ENCODE peak calls at places on chromosome 1, in six cellular contexts. B, H, J, Z, V and D are unnamed samples.
A peak's percentile ranks its signal among the peaks of the same experiment; 100 is the strongest.

GRCh38 chr1:25641329-25641725 is 24.7 kb downstream of the MAN1C1 start:
- DNase-seq in Z (no peak), J (no peak), H (no peak), B (no peak), V (no peak), D (no peak)

GRCh38 chr1:225911207-225912130 is 12.6 kb downstream of the PYCR2 start:
- DNase-seq in V (peak; percentile 92), J (peak; percentile 84), H (peak; percentile 77), B (peak; percentile 74), Z (peak; percentile 17), D (peak; percentile 88)

GRCh38 chr1:30058966-30059365 is 664.4 kb downstream of the MATN1 start:
- DNase-seq in Z (peak; percentile 90), J (no peak), V (no peak), B (no peak), H (peak; percentile 93), D (no peak)

GRCh38 chr1:184748767-184749166 is 5.9 kb downstream of the EDEM3 start:
- DNase-seq in Z (no peak), V (no peak), B (no peak), J (no peak), H (peak; percentile 36), D (no peak)

GRCh38 chr1:44254392-44254791 is 41.1 kb downstream of the DMAP1 start:
- DNase-seq in J (no peak), Z (no peak), H (no peak), B (no peak), V (no peak), D (no peak)

GRCh38 chr1:29896791-29897725 is 660.7 kb downstream of the PTPRU start:
- DNase-seq in V (no peak), B (no peak), H (no peak), Z (no peak), J (no peak), D (no peak)

GRCh38 chr1:214552174-214552608 is 789 bp upstream of the PTPN14 start:
- DNase-seq in H (peak; percentile 88), Z (peak; percentile 64), B (peak; percentile 52), J (peak; percentile 75), V (peak; percentile 93), D (peak; percentile 82)

GRCh38 chr1:2001773-2002411 is 1.7 kb downstream of the CFAP74 start:
- DNase-seq in V (no peak), J (no peak), Z (no peak), B (no peak), H (no peak), D (peak; percentile 76)

GRCh38 chr1:29344336-29344735 is 108.0 kb downstream of the PTPRU start:
- DNase-seq in H (no peak), Z (no peak), J (no peak), B (no peak), V (no peak), D (peak; percentile 33)

GRCh38 chr1:239025223-239025622 is 361.1 kb upstream of the CHRM3 start:
- DNase-seq in J (no peak), H (no peak), B (no peak), Z (no peak), V (no peak), D (no peak)

GRCh38 chr1:58577676-58578073 is 623 bp upstream of the TACSTD2 start:
- DNase-seq in V (no peak), B (no peak), Z (no peak), J (no peak), H (no peak), D (no peak)

GRCh38 chr1:213374369-213374768 is 323.3 kb downstream of the RPS6KC1 start:
- DNase-seq in V (peak; percentile 95), H (peak; percentile 60), J (peak; percentile 87), B (no peak), Z (peak; percentile 32), D (peak; percentile 74)

GRCh38 chr1:29412591-29412990 is 176.3 kb downstream of the PTPRU start:
- DNase-seq in V (peak; percentile 38), B (no peak), J (no peak), Z (no peak), H (no peak), D (no peak)

DNA sequence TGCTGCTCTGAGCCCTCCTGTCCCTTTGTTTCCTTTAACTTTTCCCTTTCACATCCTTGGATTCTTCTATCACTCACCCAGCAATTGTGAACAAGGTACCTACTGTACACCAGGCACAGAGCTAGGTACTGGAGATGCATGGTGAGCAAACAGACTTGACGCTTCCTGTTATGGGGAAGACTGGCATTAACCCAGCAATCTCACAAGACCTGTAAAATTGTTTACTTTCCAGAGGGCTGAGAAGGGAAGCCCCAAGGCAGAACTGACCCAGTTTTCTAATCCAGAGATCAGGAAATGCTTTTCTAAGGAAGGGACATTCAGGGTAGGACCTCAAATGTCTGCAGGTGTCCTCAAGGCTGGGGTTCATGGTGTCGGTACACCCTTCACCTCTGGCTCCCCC is 171.6 kb upstream of the KAZN start:
- DNase-seq in Z (no peak), V (no peak), J (no peak), H (no peak), B (no peak), D (no peak)
- H3K4me1 ChIP-seq in Z (no peaks in the 10 kb centered on the region), V (no peaks in the 10 kb centered on the region), J (no peaks in the 10 kb centered on the region), H (no peaks in the 10 kb centered on the region), B (no peaks in the 10 kb centered on the region), D (no peaks in the 10 kb centered on the region)

DNA sequence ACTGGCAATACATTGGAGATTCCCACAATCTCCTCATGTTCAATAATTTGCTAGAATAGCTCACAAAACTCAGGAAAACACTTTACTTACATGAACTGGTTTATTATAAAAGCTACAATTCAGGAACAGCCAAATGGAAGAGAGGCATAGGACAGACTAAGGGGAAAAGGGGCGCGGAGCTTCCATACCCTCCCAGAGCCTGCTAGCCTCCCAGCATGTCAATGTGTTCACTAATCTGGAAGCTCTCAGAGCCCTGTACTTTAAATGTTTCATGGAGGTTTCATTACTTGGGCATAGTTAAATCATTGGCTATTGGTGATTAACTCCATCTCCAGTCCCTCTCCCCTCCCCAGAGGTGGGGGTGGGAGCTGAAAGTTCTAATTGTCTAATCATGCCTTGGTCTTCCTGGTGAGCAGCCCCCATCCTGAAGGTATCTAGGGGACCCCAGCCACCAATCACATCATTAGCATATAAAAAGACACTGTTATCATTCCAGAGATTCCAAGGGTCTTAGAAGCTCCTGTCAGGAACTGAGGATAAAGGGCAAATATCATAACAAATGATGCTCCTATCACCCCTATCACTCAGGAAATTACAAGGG is 10.9 kb upstream of the DMRTB1 start:
- DNase-seq in Z (no peak), H (no peak), J (peak; percentile 26), V (peak; percentile 89), B (no peak), D (no peak)
- H3K27me3 ChIP-seq in Z (no peaks in the 10 kb centered on the region), H (peaks cover 7% of the 10 kb centered on the region), J (no peaks in the 10 kb centered on the region), V (no peaks in the 10 kb centered on the region), B (no peaks in the 10 kb centered on the region), D (peaks cover 9% of the 10 kb centered on the region)

GRCh38 chr1:235131961-235132360 is 3.3 kb upstream of the TOMM20 start:
- DNase-seq in Z (no peak), B (no peak), V (no peak), J (no peak), H (peak; percentile 17), D (no peak)
- H3K27ac ChIP-seq in Z (no peak overlapping the region), B (no peak overlapping the region), V (no peak overlapping the region), J (no peak overlapping the region), H (no peak overlapping the region), D (no peak overlapping the region)

DNA sequence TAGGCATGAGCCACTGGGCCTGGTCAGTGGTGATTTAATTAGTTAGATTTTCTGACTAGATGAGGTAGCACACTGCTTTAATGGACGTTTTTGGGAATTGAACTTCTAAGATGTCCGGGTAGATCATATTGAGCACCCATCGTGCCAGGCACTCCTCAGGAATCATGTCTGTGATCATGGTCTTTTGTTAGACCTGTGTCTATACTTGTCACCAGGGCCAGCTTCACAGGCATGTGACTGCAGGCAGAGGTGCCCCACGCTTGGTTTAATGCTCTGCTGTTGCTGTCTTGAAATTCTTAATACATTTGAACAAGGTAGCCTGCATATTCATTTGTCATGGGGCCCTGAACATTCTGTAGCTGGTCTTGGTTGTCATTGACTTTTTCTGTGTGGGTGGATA is 19.6 kb downstream of the UBE4B start:
- DNase-seq in Z (no peak), V (no peak), B (no peak), H (no peak), J (no peak), D (no peak)
- H3K4me1 ChIP-seq in Z (peaks cover 3% of the 10 kb centered on the region), V (no peaks in the 10 kb centered on the region), B (peaks cover 6% of the 10 kb centered on the region), H (peaks cover 16% of the 10 kb centered on the region), J (peaks cover 3% of the 10 kb centered on the region), D (peaks cover 10% of the 10 kb centered on the region)

GRCh38 chr1:205715628-205716027 is 34.4 kb downstream of the NUCKS1 start:
- DNase-seq in B (no peak), J (no peak), Z (peak; percentile 18), V (no peak), H (no peak), D (no peak)

GRCh38 chr1:205719015-205719414 is 31.0 kb downstream of the NUCKS1 start:
- DNase-seq in V (no peak), H (no peak), Z (no peak), J (no peak), B (no peak), D (no peak)

GRCh38 chr1:205716371-205717132 is 33.4 kb downstream of the NUCKS1 start:
- DNase-seq in H (no peak), V (no peak), B (no peak), Z (no peak), J (no peak), D (no peak)

GRCh38 chr1:205714906-205715246 is 34.6 kb upstream of the SLC45A3 start:
- DNase-seq in J (no peak), V (no peak), Z (no peak), H (no peak), B (no peak), D (no peak)

GRCh38 chr1:205719762-205720161 is 30.2 kb downstream of the NUCKS1 start:
- DNase-seq in B (no peak), H (no peak), J (no peak), V (no peak), Z (no peak), D (no peak)
- H3K27me3 ChIP-seq in B (no peaks in the 10 kb centered on the region), H (no peaks in the 10 kb centered on the region), J (no peaks in the 10 kb centered on the region), V (no peaks in the 10 kb centered on the region), Z (no peaks in the 10 kb centered on the region), D (no peaks in the 10 kb centered on the region)

GRCh38 chr1:211644653-211645052 is 30.8 kb downstream of the NEK2 start:
- DNase-seq in Z (no peak), B (no peak), V (peak; percentile 3), H (no peak), J (no peak), D (no peak)

GRCh38 chr1:211643324-211644212 is 31.9 kb downstream of the NEK2 start:
- DNase-seq in Z (no peak), J (peak; percentile 19), B (no peak), V (peak; percentile 77), H (no peak), D (peak; percentile 78)

GRCh38 chr1:211639500-211640361 is 35.7 kb downstream of the NEK2 start:
- DNase-seq in J (no peak), V (peak; percentile 44), B (no peak), Z (peak; percentile 97), H (peak; percentile 96), D (peak; percentile 16)

GRCh38 chr1:211641942-211642341 is 33.5 kb downstream of the NEK2 start:
- DNase-seq in Z (no peak), B (no peak), J (no peak), H (no peak), V (peak; percentile 25), D (peak; percentile 11)

DNA sequence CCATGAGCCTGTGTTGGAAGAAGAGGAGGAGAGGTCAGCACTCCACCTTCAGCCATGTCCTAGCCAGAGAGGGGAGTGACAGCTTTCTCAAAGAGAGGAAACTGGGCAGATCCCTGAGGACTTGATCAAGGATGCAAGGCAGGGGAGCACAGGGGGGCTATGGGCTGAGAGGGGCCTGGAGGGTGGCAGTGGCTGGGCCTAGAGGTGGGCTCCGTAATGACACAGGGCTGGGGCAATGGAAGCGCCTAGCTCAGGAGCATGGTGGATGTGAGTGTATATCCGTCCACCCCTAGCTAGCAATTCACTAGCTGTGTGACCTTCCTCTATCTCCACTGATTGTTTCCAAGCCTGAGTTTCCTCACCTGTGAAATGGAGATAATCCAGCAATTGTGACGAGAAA is 32.6 kb downstream of the NEK2 start:
- DNase-seq in V (no peak), Z (no peak), H (no peak), B (no peak), J (no peak), D (peak; percentile 54)
- H3K27ac ChIP-seq in V (no peak overlapping the region), Z (no peak overlapping the region), H (no peak overlapping the region), B (no peak overlapping the region), J (no peak overlapping the region), D (no peak overlapping the region)